ENCODE peak calls at places on chromosomes 6 and 20, in four cellular contexts. A is tibial nerve, T is A549, C is AG09309. L is an unnamed sample.
A peak's percentile ranks its signal among the peaks of the same experiment; 100 is the strongest.

GRCh38 chr6:135423649-135424128 is 73.9 kb downstream of the AHI1 start:
- DNase-seq in A (no peak), T (peak; percentile 23), C (peak; percentile 5), L (no peak)

GRCh38 chr6:150302801-150303138 is 66.0 kb upstream of the IYD start:
- DNase-seq in A (no peak), T (no peak), C (no peak), L (no peak)

GRCh38 chr6:14488185-14488584 is 370.6 kb downstream of the CD83 start:
- DNase-seq in A (no peak), T (no peak), C (no peak), L (no peak)

GRCh38 chr6:35312763-35313125 is 15.1 kb downstream of the DEF6 start:
- DNase-seq in A (no peak), T (no peak), C (no peak), L (no peak)

GRCh38 chr6:40436685-40437604 is 150.2 kb downstream of the LRFN2 start:
- DNase-seq in A (no peak), T (no peak), C (no peak), L (no peak)

GRCh38 chr20:5919634-5920544 is 30.4 kb downstream of the TRMT6 start:
- DNase-seq in A (no peak), T (no peak), C (no peak), L (no peak)

GRCh38 chr6:149236584-149236983 is 80.9 kb upstream of the TAB2 start:
- DNase-seq in A (no peak), T (no peak), C (no peak), L (no peak)

GRCh38 chr6:128209771-128210170 is 308.9 kb upstream of the THEMIS start:
- DNase-seq in A (no peak), T (no peak), C (no peak), L (no peak)

GRCh38 chr6:157831424-157832249 is 8.6 kb downstream of the SNX9 start:
- DNase-seq in A (no peak), T (no peak), C (no peak), L (no peak)

GRCh38 chr6:45500924-45501816 is 123.4 kb upstream of the SUPT3H start:
- DNase-seq in A (no peak), T (peak; percentile 61), C (no peak), L (no peak)

GRCh38 chr20:37392441-37393195 is 46.7 kb downstream of the SRC start:
- DNase-seq in A (no peak), T (peak; percentile 84), C (no peak), L (no peak)

GRCh38 chr20:59141818-59142581 is 21.6 kb upstream of the ZNF831 start:
- DNase-seq in A (no peak), T (peak; percentile 16), C (no peak), L (no peak)

GRCh38 chr6:88843040-88843439 is 120.4 kb downstream of the RNGTT start:
- DNase-seq in A (no peak), T (no peak), C (peak; percentile 66), L (no peak)

GRCh38 chr6:75550544-75551167 is 51.0 kb upstream of the SENP6 start:
- DNase-seq in A (no peak), T (no peak), C (no peak), L (no peak)

GRCh38 chr6:121856296-121856695 is 420.9 kb downstream of the GJA1 start:
- DNase-seq in A (no peak), T (no peak), C (peak; percentile 62), L (no peak)

GRCh38 chr6:168736039-168736438 is 295.1 kb downstream of the SMOC2 start:
- DNase-seq in A (no peak), T (no peak), C (no peak), L (no peak)

GRCh38 chr6:30847421-30847970 is 36.8 kb upstream of the DDR1 start:
- DNase-seq in A (no peak), T (no peak), C (no peak), L (no peak)

GRCh38 chr6:161498881-161499280 is 225.0 kb upstream of the AGPAT4 start:
- DNase-seq in A (no peak), T (no peak), C (no peak), L (no peak)

GRCh38 chr6:169766921-169767736 is 15.7 kb downstream of the ERMARD start:
- DNase-seq in A (no peak), T (no peak), C (no peak), L (no peak)

GRCh38 chr6:41541364-41541763 is 4.8 kb upstream of the FOXP4 start:
- DNase-seq in A (no peak), T (no peak), C (no peak), L (no peak)

GRCh38 chr6:5215181-5215580 is 45.6 kb downstream of the LYRM4 start:
- DNase-seq in A (no peak), T (no peak), C (no peak), L (no peak)

GRCh38 chr6:117549606-117550005 is 52.7 kb downstream of the GOPC start:
- DNase-seq in A (no peak), T (no peak), C (no peak), L (no peak)

DNA sequence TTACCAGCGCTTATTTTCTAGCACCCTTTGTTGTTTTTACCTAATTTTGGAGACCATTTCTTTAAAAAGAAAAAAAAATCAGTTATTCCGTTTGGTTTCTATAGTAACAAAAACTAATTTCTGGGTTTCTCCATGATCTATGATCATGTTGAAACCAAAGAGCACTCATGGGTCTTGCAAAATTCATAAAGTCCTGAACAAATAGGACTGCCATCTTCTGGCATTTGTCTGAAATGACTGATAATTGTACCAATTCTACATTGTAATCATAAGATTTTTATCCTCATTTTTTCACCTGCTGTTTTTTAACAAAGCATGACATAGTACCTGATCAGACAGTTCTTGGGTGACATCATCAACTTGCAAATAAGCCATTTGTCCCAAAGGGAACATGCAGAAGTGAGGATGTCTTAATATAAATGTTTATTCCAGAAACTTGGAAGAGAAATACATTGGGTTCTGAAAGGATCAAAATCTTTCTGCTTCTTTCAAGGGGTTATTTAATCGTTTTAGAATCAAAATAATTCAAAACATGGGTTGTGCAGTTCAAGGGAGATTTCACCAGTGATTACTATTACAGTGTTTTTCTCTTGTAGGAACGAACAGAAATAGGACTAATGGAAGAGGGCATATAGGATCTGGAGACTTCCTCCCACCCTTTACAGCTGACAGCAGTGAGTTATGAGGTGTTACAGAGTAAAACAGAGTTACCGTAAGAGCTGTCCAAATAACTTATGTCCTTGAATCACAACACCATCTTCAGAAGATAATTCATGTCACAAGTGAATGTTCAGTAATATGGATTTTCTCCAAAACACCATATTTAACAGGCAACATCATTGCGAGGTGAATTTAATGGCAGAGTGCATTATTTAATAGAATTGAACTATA is 87.1 kb upstream of the GJE1 start:
- DNase-seq in A (no peak), T (peak; percentile 15), C (peak; percentile 51), L (no peak)
- TF ChIP-seq CTCF in A (no peak), T (peak; percentile 48), C (peak; percentile 36), L (peak; percentile 11)

GRCh38 chr6:115969207-115969929 is 91.3 kb downstream of the FRK start:
- DNase-seq in A (no peak), T (peak; percentile 3), C (no peak), L (no peak)

GRCh38 chr6:115969930-115970273 is 90.8 kb downstream of the FRK start:
- DNase-seq in A (no peak), T (no peak), C (peak; percentile 11), L (no peak)

GRCh38 chr6:115976321-115976870 is 84.3 kb downstream of the FRK start:
- DNase-seq in A (no peak), T (no peak), C (no peak), L (no peak)

GRCh38 chr6:115971785-115972184 is 88.9 kb downstream of the FRK start:
- DNase-seq in A (no peak), T (no peak), C (no peak), L (no peak)

GRCh38 chr6:115972679-115973078 is 88.0 kb downstream of the FRK start:
- DNase-seq in A (no peak), T (peak; percentile 10), C (no peak), L (no peak)
- TF ChIP-seq CTCF in A (no peak), T (no peak), C (no peak), L (no peak)

GRCh38 chr6:144582939-144583613 is 297.9 kb downstream of the UTRN start:
- DNase-seq in A (no peak), T (no peak), C (no peak), L (no peak)
- TF ChIP-seq CTCF in A (no peak), T (no peak), C (no peak), L (no peak)

GRCh38 chr6:36836771-36837339 is 2.4 kb downstream of the CPNE5 start:
- DNase-seq in A (no peak), T (no peak), C (no peak), L (no peak)

GRCh38 chr6:36837686-36838085 is 1.6 kb downstream of the CPNE5 start:
- DNase-seq in A (no peak), T (no peak), C (no peak), L (no peak)

GRCh38 chr6:36834576-36835293 is 4.5 kb downstream of the CPNE5 start:
- DNase-seq in A (no peak), T (no peak), C (no peak), L (no peak)

GRCh38 chr6:36838896-36839818 is at the start of gene CPNE5:
- DNase-seq in A (no peak), T (no peak), C (no peak), L (peak; percentile 55)

DNA sequence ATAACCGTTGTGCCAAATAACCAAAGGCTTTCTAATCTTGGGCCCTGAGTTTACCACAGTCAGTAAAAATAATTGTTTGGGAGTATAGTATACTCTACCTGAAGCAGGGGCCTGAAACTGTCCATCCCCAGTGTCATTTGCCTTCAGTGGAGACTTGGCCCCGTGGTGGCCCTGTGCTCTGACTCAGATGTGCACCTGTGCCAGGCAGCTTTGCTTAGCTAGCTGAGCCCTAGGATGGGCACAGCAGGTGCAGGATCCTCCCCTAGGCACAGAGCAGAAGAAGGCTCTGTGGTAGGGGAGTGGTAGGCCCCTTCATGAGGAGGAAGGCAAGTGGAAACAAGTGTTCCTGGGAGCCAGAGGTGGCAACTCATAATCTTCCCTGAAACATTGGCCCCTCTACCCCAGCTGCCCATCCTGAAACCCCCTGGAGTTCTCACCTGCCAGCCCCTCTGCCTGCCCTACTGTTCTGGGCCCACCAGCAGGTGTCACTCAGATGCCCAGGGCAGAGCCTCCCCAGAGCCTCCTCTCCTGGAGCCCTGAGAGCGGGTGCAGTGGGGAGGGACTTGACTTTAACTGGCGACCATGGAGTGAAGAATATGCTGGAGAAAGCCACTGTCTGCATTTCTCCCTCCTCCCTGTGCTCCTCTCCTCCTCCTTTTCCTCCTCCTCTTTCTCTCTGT is 3.0 kb downstream of the CPNE5 start:
- DNase-seq in A (no peak), T (no peak), C (no peak), L (no peak)
- TF ChIP-seq CTCF in A (no peak), T (no peak), C (no peak), L (no peak)

GRCh38 chr6:57177545-57178225 is 5.6 kb downstream of the BAG2 start:
- DNase-seq in A (peak; percentile 68), T (no peak), C (no peak), L (no peak)

GRCh38 chr6:57173886-57174510 is 1.9 kb downstream of the BAG2 start:
- DNase-seq in A (peak; percentile 15), T (peak; percentile 56), C (peak; percentile 56), L (no peak)

GRCh38 chr6:57173056-57173885 is 1.1 kb downstream of the BAG2 start:
- DNase-seq in A (no peak), T (no peak), C (no peak), L (no peak)

GRCh38 chr6:57174511-57174907 is 2.4 kb downstream of the BAG2 start:
- DNase-seq in A (no peak), T (no peak), C (no peak), L (no peak)

GRCh38 chr6:57172136-57173055 is at the start of gene BAG2:
- DNase-seq in A (peak; percentile 86), T (peak; percentile 85), C (peak; percentile 62), L (peak; percentile 31)
- TF ChIP-seq CTCF in A (peak; percentile 67), T (no peak), C (no peak), L (no peak)

GRCh38 chr20:39676857-39677351 is 714.8 kb downstream of the DHX35 start:
- DNase-seq in A (no peak), T (peak; percentile 5), C (no peak), L (no peak)
- TF ChIP-seq CTCF in A (peak; percentile 29), T (peak; percentile 11), C (peak; percentile 4), L (peak; percentile 4)